ENCODE peak calls at places on chromosome 20, in four cellular contexts. P, A, X and U are unnamed samples.

GRCh38 chr20:53274365-53274764 is 302.2 kb downstream of the TSHZ2 start:
- DNase-seq in A (no peak), X (no peak), P (no peak), U (no peak)

GRCh38 chr20:57849868-57850215 is 140.0 kb upstream of the PMEPA1 start:
- DNase-seq in A (no peak), X (no peak), P (no peak), U (no peak)

GRCh38 chr20:55386686-55387085 is 618.6 kb downstream of the CBLN4 start:
- DNase-seq in P (no peak), A (no peak), X (no peak), U (no peak)

GRCh38 chr20:32626859-32627636 is 41.9 kb upstream of the NOL4L start:
- DNase-seq in X (no peak), A (no peak), P (no peak), U (peak)

GRCh38 chr20:1881240-1881835 is 13.9 kb upstream of the SIRPA start:
- DNase-seq in P (peak), A (no peak), X (no peak), U (no peak)

GRCh38 chr20:46928580-46929132 is 34.0 kb downstream of the EYA2 start:
- DNase-seq in A (no peak), P (no peak), X (no peak), U (no peak)

GRCh38 chr20:20956586-20956985 is 149.6 kb downstream of the LINC00237 start:
- DNase-seq in X (no peak), A (no peak), P (no peak), U (no peak)

GRCh38 chr20:46273701-46274100 is 34.6 kb downstream of the CDH22 start:
- DNase-seq in X (no peak), A (no peak), P (no peak), U (no peak)

GRCh38 chr20:32358632-32358882 is 426 bp downstream of the ASXL1 start:
- DNase-seq in X (no peak), P (no peak), A (no peak), U (no peak)

GRCh38 chr20:728022-728944 is 40.0 kb downstream of the SLC52A3 start:
- DNase-seq in X (peak), P (peak), A (peak), U (peak)

GRCh38 chr20:555933-556332 is 12.3 kb upstream of the CSNK2A1 start:
- DNase-seq in X (no peak), P (peak), A (no peak), U (no peak)

GRCh38 chr20:42635699-42636411 is 553.9 kb downstream of the PTPRT start:
- DNase-seq in X (no peak), A (no peak), P (no peak), U (no peak)

GRCh38 chr20:42628683-42629082 is 561.0 kb downstream of the PTPRT start:
- DNase-seq in X (no peak), P (no peak), A (no peak), U (no peak)

GRCh38 chr20:42639140-42639539 is 550.6 kb downstream of the PTPRT start:
- DNase-seq in X (no peak), P (no peak), A (no peak), U (no peak)

GRCh38 chr20:42634096-42634495 is 555.6 kb downstream of the PTPRT start:
- DNase-seq in P (no peak), A (no peak), X (no peak), U (no peak)
- TF ChIP-seq CTCF in P (no peak), A (no peak), X (no peak), U (no peak)

GRCh38 chr20:23084282-23084844 is 1.8 kb downstream of the CD93 start:
- DNase-seq in A (no peak), P (no peak), X (no peak), U (no peak)
- H3K4me3 ChIP-seq in A (no peak), P (no peak), X (no peak), U (no peak)

DNA sequence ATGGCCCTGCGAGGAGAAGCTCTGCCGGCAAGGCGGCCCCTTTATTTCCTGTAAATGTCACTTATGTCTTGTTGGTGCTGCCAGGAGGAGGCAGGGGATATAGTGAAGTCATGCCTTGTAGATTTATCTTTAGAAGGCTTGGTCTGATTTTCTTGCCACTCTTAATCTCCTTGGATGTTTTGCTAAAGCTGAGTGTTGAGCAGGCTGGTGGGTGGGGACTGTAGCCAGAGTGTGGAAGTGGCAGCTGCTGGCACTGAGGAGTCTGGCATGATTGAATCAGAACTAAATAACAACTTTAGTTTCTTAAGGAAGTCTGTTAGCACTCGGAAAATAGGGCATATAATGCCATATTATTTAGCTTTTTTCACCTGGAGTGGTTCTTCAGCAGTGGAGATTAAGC is 77.9 kb downstream of the PHF20 start:
- DNase-seq in X (no peak), P (no peak), A (no peak), U (no peak)
- H3K27ac ChIP-seq in X (no peak), P (no peak), A (no peak), U (no peak)

GRCh38 chr20:3846740-3847418 is at the start of gene MAVS:
- DNase-seq in A (peak), X (peak), P (peak), U (peak)
- TF ChIP-seq CTCF in A (no peak), X (no peak), P (no peak), U (no peak)

GRCh38 chr20:19523191-19523590 is 234.9 kb upstream of the RIN2 start:
- DNase-seq in X (no peak), A (no peak), P (no peak), U (no peak)
- H3K4me3 ChIP-seq in X (no peak), A (no peak), P (no peak), U (no peak)

GRCh38 chr20:50439539-50440453 is 70.4 kb upstream of the PTPN1 start:
- DNase-seq in A (no peak), X (no peak), P (no peak), U (no peak)
- H3K27ac ChIP-seq in A (no peak), X (no peak), P (peak), U (no peak)

DNA sequence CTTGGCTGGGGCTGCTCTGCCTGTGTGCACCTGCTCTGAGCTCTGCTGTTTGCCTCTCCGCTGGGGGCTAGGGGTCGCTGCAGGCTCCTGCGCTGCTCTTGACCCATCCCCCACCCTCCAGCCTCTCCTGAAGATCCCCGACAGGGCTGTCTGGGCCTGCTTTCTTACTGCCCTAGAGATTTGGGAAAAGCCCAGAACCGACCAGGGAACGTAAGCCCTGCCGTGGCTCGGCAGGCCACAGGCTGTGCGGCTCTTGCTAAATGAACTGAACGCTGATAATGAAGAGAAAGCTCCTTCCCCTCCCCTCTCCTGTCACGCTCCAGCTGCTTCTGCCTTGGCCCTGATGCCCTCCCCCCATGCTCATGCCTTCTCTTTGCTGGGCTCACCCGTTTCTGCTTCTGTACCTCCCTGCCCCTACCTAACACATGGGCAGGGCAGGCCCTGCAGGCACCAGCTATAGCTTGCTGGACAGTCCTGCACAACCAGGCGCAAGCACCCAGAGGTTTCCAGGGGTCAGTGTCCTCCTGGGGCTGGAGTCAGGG is 32.0 kb upstream of the PCMTD2 start:
- DNase-seq in X (peak), A (no peak), P (no peak), U (no peak)
- TF ChIP-seq CTCF in X (peak), A (no peak), P (no peak), U (no peak)

GRCh38 chr20:63253065-63253437 is 1.2 kb downstream of the NKAIN4 start:
- DNase-seq in P (no peak), X (no peak), A (no peak), U (no peak)
- H3K4me3 ChIP-seq in P (no peak), X (peak), A (no peak), U (no peak)

DNA sequence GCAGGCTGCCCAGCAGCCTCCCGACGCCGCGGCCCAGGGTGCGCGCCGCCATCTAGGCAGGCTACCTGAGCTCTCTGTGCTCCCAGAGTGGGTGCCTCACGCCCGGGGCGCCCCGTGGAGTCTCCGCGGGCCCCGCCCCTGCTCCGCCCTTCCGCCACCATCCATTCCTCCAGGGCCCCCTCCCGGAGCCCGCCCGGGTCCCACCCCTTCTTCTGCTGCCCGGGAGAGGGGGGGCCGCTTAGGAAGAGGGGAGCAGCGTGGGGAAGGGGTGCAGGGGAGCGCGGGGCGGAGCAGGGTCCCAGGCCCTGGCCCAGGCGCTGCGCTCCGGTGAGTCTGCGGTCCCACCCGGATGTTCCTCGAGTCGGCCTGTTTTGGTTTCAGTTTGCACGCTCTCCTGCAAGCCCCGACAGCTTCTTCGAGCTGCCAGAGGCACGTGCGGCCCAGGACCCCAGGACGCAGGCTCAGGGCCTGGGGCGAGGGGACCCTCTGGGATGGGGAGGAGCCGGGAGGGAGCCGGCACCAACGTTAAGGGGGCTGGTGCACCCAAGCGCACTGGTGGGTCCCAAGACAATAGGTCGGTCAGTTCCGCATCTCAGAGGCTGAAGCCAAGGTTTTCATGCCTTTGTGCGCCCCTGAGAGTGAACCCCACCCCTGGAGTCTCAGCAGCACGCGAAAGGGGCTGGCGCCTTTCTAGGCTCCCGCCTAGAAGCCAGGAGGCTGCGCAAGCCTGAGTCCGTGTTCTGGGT is at the start of gene ACSS1:
- DNase-seq in A (peak), X (no peak), P (peak), U (no peak)
- H3K27ac ChIP-seq in A (peak), X (no peak), P (peak), U (peak)